ENCODE peak calls at places on chromosome 19, in nine cellular contexts. One of them, this sample, is unnamed.

GRCh38 chr19:55460670-55461258 is 678 bp downstream of the ISOC2 start:
- DNase-seq in retina: no peak
- DNase-seq in H54: no peak
- DNase-seq in T-helper 1 cell: peak; percentile 45
- DNase-seq in hepatocyte: peak; percentile 91
- DNase-seq in progenitor cell of endocrine pancreas: peak; percentile 59
- DNase-seq in ovary: peak; percentile 93
- DNase-seq in SHP77: peak; percentile 53
- DNase-seq in amygdala: no peak
- DNase-seq in this sample: peak; percentile 55

GRCh38 chr19:10419646-10420443 is 493 bp upstream of the PDE4A start:
- DNase-seq in retina: peak; percentile 79
- DNase-seq in H54: peak; percentile 94
- DNase-seq in T-helper 1 cell: peak; percentile 78
- DNase-seq in hepatocyte: peak; percentile 28
- DNase-seq in progenitor cell of endocrine pancreas: no peak
- DNase-seq in ovary: no peak
- DNase-seq in SHP77: peak; percentile 48
- DNase-seq in amygdala: no peak
- DNase-seq in this sample: no peak

GRCh38 chr19:11064831-11065303 is 24.4 kb upstream of the LDLR start:
- DNase-seq in retina: peak; percentile 37
- DNase-seq in H54: peak; percentile 74
- DNase-seq in T-helper 1 cell: no peak
- DNase-seq in hepatocyte: no peak
- DNase-seq in progenitor cell of endocrine pancreas: no peak
- DNase-seq in ovary: peak; percentile 80
- DNase-seq in SHP77: no peak
- DNase-seq in amygdala: no peak
- DNase-seq in this sample: no peak

GRCh38 chr19:1888385-1888784 is 3.1 kb upstream of the ABHD17A start:
- DNase-seq in retina: no peak
- DNase-seq in H54: no peak
- DNase-seq in T-helper 1 cell: no peak
- DNase-seq in hepatocyte: no peak
- DNase-seq in progenitor cell of endocrine pancreas: no peak
- DNase-seq in ovary: no peak
- DNase-seq in SHP77: no peak
- DNase-seq in amygdala: no peak
- DNase-seq in this sample: no peak

GRCh38 chr19:34489175-34489574 is 7.6 kb downstream of the WTIP start:
- DNase-seq in retina: no peak
- DNase-seq in H54: no peak
- DNase-seq in T-helper 1 cell: no peak
- DNase-seq in hepatocyte: no peak
- DNase-seq in progenitor cell of endocrine pancreas: no peak
- DNase-seq in ovary: peak; percentile 14
- DNase-seq in SHP77: no peak
- DNase-seq in amygdala: no peak
- DNase-seq in this sample: no peak

GRCh38 chr19:4194353-4194752 is 11.9 kb downstream of the ANKRD24 start:
- DNase-seq in retina: no peak
- DNase-seq in H54: no peak
- DNase-seq in T-helper 1 cell: no peak
- DNase-seq in hepatocyte: no peak
- DNase-seq in progenitor cell of endocrine pancreas: no peak
- DNase-seq in ovary: no peak
- DNase-seq in SHP77: no peak
- DNase-seq in amygdala: no peak
- DNase-seq in this sample: no peak

GRCh38 chr19:34430738-34431625 is 2.8 kb downstream of the UBA2 start:
- DNase-seq in retina: peak; percentile 15
- DNase-seq in H54: peak; percentile 35
- DNase-seq in T-helper 1 cell: peak; percentile 74
- DNase-seq in hepatocyte: peak; percentile 65
- DNase-seq in progenitor cell of endocrine pancreas: no peak
- DNase-seq in ovary: no peak
- DNase-seq in SHP77: peak; percentile 13
- DNase-seq in amygdala: no peak
- DNase-seq in this sample: peak; percentile 49

GRCh38 chr19:50553134-50553703 is 15.0 kb downstream of the LRRC4B start:
- DNase-seq in retina: no peak
- DNase-seq in H54: no peak
- DNase-seq in T-helper 1 cell: no peak
- DNase-seq in hepatocyte: no peak
- DNase-seq in progenitor cell of endocrine pancreas: no peak
- DNase-seq in ovary: no peak
- DNase-seq in SHP77: no peak
- DNase-seq in amygdala: no peak
- DNase-seq in this sample: no peak

GRCh38 chr19:17616686-17616960 is 61.2 kb downstream of the COLGALT1 start:
- DNase-seq in retina: no peak
- DNase-seq in H54: no peak
- DNase-seq in T-helper 1 cell: no peak
- DNase-seq in hepatocyte: no peak
- DNase-seq in progenitor cell of endocrine pancreas: no peak
- DNase-seq in ovary: no peak
- DNase-seq in SHP77: no peak
- DNase-seq in amygdala: no peak
- DNase-seq in this sample: no peak

GRCh38 chr19:16013851-16014840 is 62.1 kb upstream of the TPM4 start:
- DNase-seq in retina: no peak
- DNase-seq in H54: no peak
- DNase-seq in T-helper 1 cell: no peak
- DNase-seq in hepatocyte: no peak
- DNase-seq in progenitor cell of endocrine pancreas: no peak
- DNase-seq in ovary: no peak
- DNase-seq in SHP77: no peak
- DNase-seq in amygdala: no peak
- DNase-seq in this sample: no peak

GRCh38 chr19:29550896-29551295 is 25.1 kb downstream of the VSTM2B start:
- DNase-seq in retina: no peak
- DNase-seq in H54: no peak
- DNase-seq in T-helper 1 cell: no peak
- DNase-seq in hepatocyte: no peak
- DNase-seq in progenitor cell of endocrine pancreas: no peak
- DNase-seq in ovary: no peak
- DNase-seq in SHP77: no peak
- DNase-seq in amygdala: no peak
- DNase-seq in this sample: no peak

GRCh38 chr19:2970201-2970838 is 7.0 kb upstream of the TLE6 start:
- DNase-seq in retina: no peak
- DNase-seq in H54: no peak
- DNase-seq in T-helper 1 cell: no peak
- DNase-seq in hepatocyte: no peak
- DNase-seq in progenitor cell of endocrine pancreas: no peak
- DNase-seq in ovary: no peak
- DNase-seq in SHP77: no peak
- DNase-seq in amygdala: no peak
- DNase-seq in this sample: no peak

GRCh38 chr19:17429661-17430101 is 9.8 kb downstream of the MVB12A start:
- DNase-seq in retina: no peak
- DNase-seq in H54: no peak
- DNase-seq in T-helper 1 cell: no peak
- DNase-seq in hepatocyte: no peak
- DNase-seq in progenitor cell of endocrine pancreas: no peak
- DNase-seq in ovary: peak; percentile 81
- DNase-seq in SHP77: no peak
- DNase-seq in amygdala: no peak
- DNase-seq in this sample: peak; percentile 73

This sample was measured in cerebellum.